ENCODE peak calls at places on chromosome 9, in ten cellular contexts. M is hepatocyte; E is CD8-positive, alpha-beta T cell; R is naive thymus-derived CD4-positive, alpha-beta T cell; W is heart left ventricle; B is A549; O is prostate gland; Q is cardiac muscle cell; S is lower lobe of right lung; K is ovary. G is an unnamed sample.

GRCh38 chr9:125346351-125346750 is 84.7 kb downstream of the GAPVD1 start:
- DNase-seq in M (peak; percentile 21), E (no peak), R (no peak), W (no peak), B (no peak), O (no peak), Q (no peak), S (no peak), K (no peak), G (peak; percentile 24)

GRCh38 chr9:137494550-137495351 is 35.6 kb upstream of the NSMF start:
- DNase-seq in M (no peak), E (no peak), R (no peak), W (no peak), B (no peak), O (no peak), Q (no peak), S (no peak), K (no peak), G (no peak)

GRCh38 chr9:123348317-123348992 is 7.5 kb upstream of the CRB2 start:
- DNase-seq in M (no peak), E (no peak), R (no peak), W (no peak), B (no peak), O (no peak), Q (no peak), S (no peak), K (no peak), G (no peak)

GRCh38 chr9:61666310-61666709 is 476.5 kb downstream of the SPATA31A7 start:
- DNase-seq in M (no peak), E (no peak), R (no peak), W (no peak), B (no peak), O (no peak), Q (no peak), S (no peak), K (no peak), G (no peak)

GRCh38 chr9:99121604-99122003 is 16.7 kb downstream of the TGFBR1 start:
- DNase-seq in M (no peak), E (no peak), R (no peak), W (no peak), B (no peak), O (no peak), Q (no peak), S (no peak), K (no peak), G (no peak)

GRCh38 chr9:122347348-122348287 is 23.2 kb upstream of the PTGS1 start:
- DNase-seq in M (peak; percentile 42), E (no peak), R (no peak), W (no peak), B (peak; percentile 50), O (no peak), Q (no peak), S (no peak), K (no peak), G (peak; percentile 37)

GRCh38 chr9:122875523-122875922 is 29.6 kb downstream of the RC3H2 start:
- DNase-seq in M (no peak), E (no peak), R (no peak), W (no peak), B (no peak), O (no peak), Q (no peak), S (no peak), K (no peak), G (no peak)

GRCh38 chr9:35908484-35909125 is 685 bp upstream of the SPAAR start:
- DNase-seq in M (no peak), E (no peak), R (no peak), W (peak; percentile 67), B (no peak), O (no peak), Q (no peak), S (no peak), K (peak; percentile 42), G (no peak)

GRCh38 chr9:77839459-77840140 is 191.5 kb upstream of the GNA14 start:
- DNase-seq in M (peak; percentile 38), E (no peak), R (no peak), W (no peak), B (peak; percentile 77), O (no peak), Q (no peak), S (no peak), K (no peak), G (no peak)

GRCh38 chr9:136208675-136209074 is 3.7 kb upstream of the LHX3 start:
- DNase-seq in M (no peak), E (no peak), R (no peak), W (no peak), B (no peak), O (no peak), Q (no peak), S (no peak), K (no peak), G (no peak)

GRCh38 chr9:16625106-16625505 is 245.4 kb downstream of the BNC2 start:
- DNase-seq in M (no peak), E (no peak), R (no peak), W (no peak), B (no peak), O (no peak), Q (no peak), S (no peak), K (no peak), G (no peak)

GRCh38 chr9:35553670-35554543 is 51.2 kb upstream of the TESK1 start:
- DNase-seq in M (peak; percentile 86), E (no peak), R (peak; percentile 41), W (peak; percentile 74), B (peak; percentile 85), O (peak; percentile 44), Q (peak; percentile 89), S (peak; percentile 76), K (peak; percentile 84), G (peak; percentile 73)

GRCh38 chr9:22005700-22006605 is 3.2 kb downstream of the CDKN2B start:
- DNase-seq in M (peak; percentile 22), E (no peak), R (no peak), W (no peak), B (no peak), O (no peak), Q (no peak), S (no peak), K (no peak), G (no peak)

GRCh38 chr9:81390802-81391456 is 298.4 kb downstream of the TLE1 start:
- DNase-seq in M (no peak), E (no peak), R (no peak), W (no peak), B (no peak), O (peak; percentile 47), Q (no peak), S (no peak), K (no peak), G (peak; percentile 12)

GRCh38 chr9:85212887-85213286 is 528.9 kb downstream of the AGTPBP1 start:
- DNase-seq in M (no peak), E (no peak), R (no peak), W (no peak), B (no peak), O (no peak), Q (no peak), S (no peak), K (no peak), G (no peak)

GRCh38 chr9:136901516-136902258 is 15.4 kb downstream of the TRAF2 start:
- DNase-seq in M (peak; percentile 52), E (peak; percentile 72), R (peak; percentile 56), W (peak; percentile 46), B (peak; percentile 92), O (peak; percentile 47), Q (no peak), S (no peak), K (no peak), G (peak; percentile 35)

GRCh38 chr9:124251605-124252366 is 6.0 kb upstream of the NEK6 start:
- DNase-seq in M (no peak), E (no peak), R (no peak), W (no peak), B (peak; percentile 63), O (no peak), Q (no peak), S (peak; percentile 14), K (no peak), G (no peak)

GRCh38 chr9:116646661-116647514 is 40.2 kb upstream of the TRIM32 start:
- DNase-seq in M (peak; percentile 56), E (no peak), R (no peak), W (no peak), B (peak; percentile 53), O (no peak), Q (peak; percentile 45), S (no peak), K (no peak), G (no peak)

GRCh38 chr9:131693163-131693562 is 46.7 kb downstream of the RAPGEF1 start:
- DNase-seq in M (no peak), E (no peak), R (no peak), W (no peak), B (no peak), O (no peak), Q (no peak), S (no peak), K (no peak), G (no peak)
- H3K4me1 ChIP-seq in M (peaks cover 19% of the 10 kb centered on the region), E (peaks cover 49% of the 10 kb centered on the region), R (peaks cover 25% of the 10 kb centered on the region), W (peaks cover 92% of the 10 kb centered on the region), B (peaks cover 3% of the 10 kb centered on the region), O (no peaks in the 10 kb centered on the region), Q (peaks cover 20% of the 10 kb centered on the region), S (peaks cover 78% of the 10 kb centered on the region), K (peaks cover 11% of the 10 kb centered on the region), G (peaks cover 37% of the 10 kb centered on the region)

GRCh38 chr9:38687992-38688391 is 31.9 kb downstream of the FAM240B start:
- DNase-seq in M (no peak), E (no peak), R (no peak), W (no peak), B (no peak), O (no peak), Q (no peak), S (no peak), K (no peak), G (no peak)
- H3K4me1 ChIP-seq in M (peaks cover 27% of the 10 kb centered on the region), E (no peaks in the 10 kb centered on the region), R (no peaks in the 10 kb centered on the region), W (peaks cover 9% of the 10 kb centered on the region), B (peaks cover 49% of the 10 kb centered on the region), O (no peaks in the 10 kb centered on the region), Q (peaks cover 15% of the 10 kb centered on the region), S (no peaks in the 10 kb centered on the region), K (peaks cover 8% of the 10 kb centered on the region), G (peaks cover 31% of the 10 kb centered on the region)

DNA sequence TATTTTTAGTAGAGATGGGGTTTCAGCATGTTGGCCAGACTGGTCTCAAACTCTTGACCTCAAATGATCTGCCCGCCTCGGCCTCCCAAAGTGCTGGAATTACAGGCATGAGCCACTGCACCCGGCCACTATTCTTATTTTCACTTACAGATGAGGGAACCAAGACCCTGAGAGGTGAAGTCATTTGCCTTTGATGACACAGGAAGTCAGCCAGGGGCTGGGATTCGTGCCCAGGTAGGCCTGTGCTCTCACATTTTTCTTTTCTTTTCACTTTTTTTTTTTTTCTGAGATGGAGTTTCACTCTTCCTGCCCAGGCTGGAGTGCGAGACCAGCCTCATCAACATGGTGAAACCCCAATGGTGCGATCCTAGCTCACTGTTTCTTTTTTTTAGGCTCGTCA is 22.2 kb downstream of the ENG start:
- DNase-seq in M (no peak), E (peak; percentile 30), R (peak; percentile 31), W (no peak), B (no peak), O (no peak), Q (no peak), S (no peak), K (no peak), G (no peak)
- H3K4me1 ChIP-seq in M (peaks cover 15% of the 10 kb centered on the region), E (peaks cover 9% of the 10 kb centered on the region), R (peaks cover 8% of the 10 kb centered on the region), W (peaks cover 82% of the 10 kb centered on the region), B (peaks cover 9% of the 10 kb centered on the region), O (no peaks in the 10 kb centered on the region), Q (peaks cover 29% of the 10 kb centered on the region), S (peaks cover 97% of the 10 kb centered on the region), K (peaks cover 57% of the 10 kb centered on the region), G (no peaks in the 10 kb centered on the region)

DNA sequence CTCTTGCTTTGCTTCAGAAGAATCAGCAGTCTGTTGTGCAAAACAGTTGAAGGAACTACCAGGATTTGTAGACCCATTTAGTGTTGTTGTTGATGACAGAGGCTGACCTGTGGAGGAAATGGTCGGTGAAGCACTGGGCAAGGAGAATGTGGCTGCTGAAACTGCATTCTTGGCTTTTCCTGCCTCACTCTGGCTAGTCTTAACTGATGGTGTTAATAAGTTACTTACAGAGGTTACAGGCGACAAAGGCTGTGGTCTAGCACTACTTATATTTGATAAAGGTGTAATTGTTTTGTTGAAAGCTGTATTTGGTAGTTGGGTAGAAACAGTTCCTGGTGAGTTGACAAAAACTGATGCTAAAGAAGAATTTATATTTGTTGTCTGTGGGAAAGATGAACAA is 31.5 kb downstream of the MLANA start:
- DNase-seq in M (no peak), E (no peak), R (no peak), W (no peak), B (no peak), O (no peak), Q (no peak), S (no peak), K (no peak), G (no peak)
- H3K4me1 ChIP-seq in M (no peaks in the 10 kb centered on the region), E (no peaks in the 10 kb centered on the region), R (no peaks in the 10 kb centered on the region), W (no peaks in the 10 kb centered on the region), B (no peaks in the 10 kb centered on the region), O (no peaks in the 10 kb centered on the region), Q (no peaks in the 10 kb centered on the region), S (no peaks in the 10 kb centered on the region), K (no peaks in the 10 kb centered on the region), G (no peaks in the 10 kb centered on the region)